ENCODE peak calls at places on chromosomes 4 and X, in nine cellular contexts. S, E, K, V, F, Q, G, H and Z are unnamed samples.

GRCh38 chr4:142404191-142404611 is 441.9 kb downstream of the INPP4B start:
- DNase-seq in Q (peak), E (no peak), F (peak), G (peak), V (no peak), K (no peak), H (no peak), S (peak), Z (no peak)

GRCh38 chr4:8602686-8603430 is 10.3 kb downstream of the CPZ start:
- DNase-seq in V (no peak), F (no peak), E (no peak), K (no peak), H (no peak), S (no peak), Q (no peak), G (no peak), Z (no peak)

GRCh38 chr4:83535520-83535944 is 376 bp upstream of the GPAT3 start:
- DNase-seq in G (peak), S (peak), V (peak), K (no peak), E (peak), Q (peak), F (peak), H (no peak), Z (peak)

GRCh38 chr4:87657525-87657924 is 7.4 kb downstream of the DMP1 start:
- DNase-seq in H (no peak), F (no peak), Q (no peak), K (no peak), G (no peak), E (no peak), S (peak), V (no peak), Z (no peak)

GRCh38 chr4:111198426-111198825 is 575.5 kb upstream of the PITX2 start:
- DNase-seq in E (no peak), S (no peak), V (no peak), G (no peak), F (no peak), H (no peak), K (no peak), Q (no peak), Z (no peak)

GRCh38 chr4:153634737-153635353 is 49.2 kb upstream of the TLR2 start:
- DNase-seq in G (peak), E (peak), V (no peak), Q (no peak), K (peak), F (no peak), S (peak), H (no peak), Z (no peak)

GRCh38 chr4:186789671-186790070 is 66.0 kb upstream of the FAT1 start:
- DNase-seq in E (no peak), H (no peak), V (no peak), S (peak), F (no peak), Q (no peak), G (peak), K (no peak), Z (no peak)

GRCh38 chrX:27808226-27808625 is 436 bp downstream of the MAGEB10 start:
- DNase-seq in S (no peak), H (no peak), V (no peak), K (no peak), F (no peak), Q (no peak), E (no peak), G (no peak), Z (no peak)

GRCh38 chr4:5998333-5998936 is 19.8 kb downstream of the C4orf50 start:
- DNase-seq in F (peak), K (peak), Q (peak), H (peak), G (peak), S (peak), V (peak), E (peak), Z (no peak)

GRCh38 chr4:76547167-76547760 is 112.2 kb downstream of the SHROOM3 start:
- DNase-seq in V (no peak), E (no peak), Q (no peak), F (no peak), K (no peak), G (no peak), S (peak), H (no peak), Z (no peak)

GRCh38 chrX:1466232-1466661 is 13.5 kb upstream of the ASMTL start:
- DNase-seq in F (no peak), E (no peak), K (no peak), Q (no peak), H (no peak), G (no peak), V (no peak), S (no peak), Z (no peak)

GRCh38 chr4:166957451-166957850 is 276.8 kb downstream of the SPOCK3 start:
- DNase-seq in G (no peak), S (peak), K (no peak), E (no peak), F (no peak), Q (no peak), H (no peak), V (no peak), Z (no peak)

GRCh38 chr4:3612275-3612674 is 80.1 kb upstream of the LRPAP1 start:
- DNase-seq in E (no peak), K (no peak), H (no peak), S (no peak), G (no peak), F (no peak), V (no peak), Q (no peak), Z (no peak)

GRCh38 chrX:155334486-155335316 is at the start of gene CLIC2:
- DNase-seq in V (no peak), H (no peak), K (no peak), E (no peak), F (peak), Q (no peak), G (peak), S (peak), Z (no peak)

GRCh38 chrX:1928805-1929204 is 313.9 kb downstream of the ASMT start:
- DNase-seq in V (no peak), S (no peak), H (no peak), E (no peak), F (no peak), G (no peak), K (no peak), Q (no peak), Z (no peak)

GRCh38 chrX:119541188-119541587 is 24.0 kb downstream of the STEEP1 start:
- DNase-seq in K (no peak), S (peak), E (no peak), G (peak), F (no peak), Q (no peak), H (no peak), V (no peak), Z (no peak)

GRCh38 chr4:1815096-1815996 is 22.3 kb downstream of the FGFR3 start:
- DNase-seq in S (no peak), V (no peak), G (no peak), Q (no peak), K (no peak), F (no peak), E (no peak), H (no peak), Z (no peak)

GRCh38 chrX:77442728-77443127 is 4.5 kb upstream of the FGF16 start:
- DNase-seq in H (no peak), S (peak), F (no peak), V (no peak), G (peak), K (no peak), Q (no peak), E (no peak), Z (no peak)

GRCh38 chr4:136831553-136831952 is 700.7 kb downstream of the PCDH18 start:
- DNase-seq in E (no peak), S (no peak), F (no peak), Q (no peak), V (no peak), H (no peak), G (no peak), K (no peak), Z (no peak)

GRCh38 chr4:185862340-185862739 is 50.3 kb upstream of the SORBS2 start:
- DNase-seq in V (no peak), S (no peak), K (no peak), H (no peak), G (no peak), E (no peak), F (no peak), Q (no peak), Z (no peak)

GRCh38 chr4:93842512-93843252 is 14.1 kb downstream of the ATOH1 start:
- DNase-seq in S (no peak), Q (no peak), H (no peak), K (no peak), G (no peak), F (no peak), E (no peak), V (no peak), Z (no peak)

GRCh38 chr4:6576512-6576911 is 1.5 kb downstream of the MAN2B2 start:
- DNase-seq in Q (no peak), H (no peak), V (peak), G (no peak), F (no peak), E (no peak), K (no peak), S (no peak), Z (no peak)

GRCh38 chrX:78573630-78574029 is 85.5 kb downstream of the RTL3 start:
- DNase-seq in S (no peak), F (no peak), G (no peak), H (no peak), Q (no peak), K (no peak), V (no peak), E (no peak), Z (no peak)

GRCh38 chr4:17535906-17536305 is 20.9 kb downstream of the CLRN2 start:
- DNase-seq in Q (no peak), K (no peak), F (no peak), G (no peak), H (no peak), E (no peak), V (no peak), S (no peak), Z (no peak)